ENCODE peak calls at places on chromosomes 6 and 20, in four cellular contexts. One of them, this sample, is unnamed.

GRCh38 chr6:88650029-88650619 is 313.3 kb downstream of the RNGTT start:
- DNase-seq in left lung: no peak
- DNase-seq in brain microvascular endothelial cell: peak
- DNase-seq in bronchial epithelial cell: no peak
- DNase-seq in this sample: no peak

GRCh38 chr6:106702451-106703110 is 73.2 kb downstream of the QRSL1 start:
- DNase-seq in brain microvascular endothelial cell: no peak
- DNase-seq in bronchial epithelial cell: no peak
- DNase-seq in left lung: no peak
- DNase-seq in this sample: no peak

GRCh38 chr6:77368660-77369313 is 94.5 kb downstream of the HTR1B start:
- DNase-seq in bronchial epithelial cell: peak
- DNase-seq in brain microvascular endothelial cell: no peak
- DNase-seq in left lung: no peak
- DNase-seq in this sample: no peak

GRCh38 chr6:41940759-41941279 is 789 bp downstream of the CCND3 start:
- DNase-seq in brain microvascular endothelial cell: no peak
- DNase-seq in left lung: peak
- DNase-seq in bronchial epithelial cell: no peak
- DNase-seq in this sample: no peak

GRCh38 chr20:9087531-9088217 is 18.8 kb downstream of the PLCB4 start:
- DNase-seq in bronchial epithelial cell: no peak
- DNase-seq in left lung: no peak
- DNase-seq in brain microvascular endothelial cell: no peak
- DNase-seq in this sample: no peak

GRCh38 chr20:32513031-32513866 is 71.9 kb downstream of the NOL4L start:
- DNase-seq in left lung: peak
- DNase-seq in brain microvascular endothelial cell: no peak
- DNase-seq in bronchial epithelial cell: no peak
- DNase-seq in this sample: no peak

GRCh38 chr6:82419088-82419720 is 55.6 kb downstream of the TPBG start:
- DNase-seq in left lung: no peak
- DNase-seq in bronchial epithelial cell: no peak
- DNase-seq in brain microvascular endothelial cell: no peak
- DNase-seq in this sample: no peak

GRCh38 chr6:48471326-48471725 is 360.3 kb upstream of the PTCHD4 start:
- DNase-seq in brain microvascular endothelial cell: no peak
- DNase-seq in bronchial epithelial cell: no peak
- DNase-seq in left lung: no peak
- DNase-seq in this sample: no peak

GRCh38 chr6:34819571-34820480 is 27.9 kb downstream of the BLTP3A start:
- DNase-seq in brain microvascular endothelial cell: no peak
- DNase-seq in left lung: no peak
- DNase-seq in bronchial epithelial cell: no peak
- DNase-seq in this sample: no peak

GRCh38 chr6:53294095-53294494 is 54.7 kb downstream of the ELOVL5 start:
- DNase-seq in brain microvascular endothelial cell: no peak
- DNase-seq in bronchial epithelial cell: no peak
- DNase-seq in left lung: no peak
- DNase-seq in this sample: peak

GRCh38 chr20:33209789-33210188 is 7.4 kb upstream of the BPIFA3 start:
- DNase-seq in brain microvascular endothelial cell: peak
- DNase-seq in bronchial epithelial cell: peak
- DNase-seq in left lung: peak
- DNase-seq in this sample: peak

GRCh38 chr20:62203378-62204030 is 16.6 kb downstream of the HRH3 start:
- DNase-seq in left lung: peak
- DNase-seq in bronchial epithelial cell: no peak
- DNase-seq in brain microvascular endothelial cell: no peak
- DNase-seq in this sample: no peak

GRCh38 chr6:132228894-132229293 is 172.4 kb downstream of the MOXD1 start:
- DNase-seq in left lung: no peak
- DNase-seq in brain microvascular endothelial cell: no peak
- DNase-seq in bronchial epithelial cell: no peak
- DNase-seq in this sample: no peak

GRCh38 chr20:19886666-19887288 is 128.7 kb downstream of the RIN2 start:
- DNase-seq in bronchial epithelial cell: peak
- DNase-seq in brain microvascular endothelial cell: no peak
- DNase-seq in left lung: no peak
- DNase-seq in this sample: no peak
- TF ChIP-seq CTCF in bronchial epithelial cell: peak
- TF ChIP-seq CTCF in brain microvascular endothelial cell: no peak
- TF ChIP-seq CTCF in left lung: no peak
- TF ChIP-seq CTCF in this sample: no peak

GRCh38 chr20:51411867-51412266 is 130.7 kb downstream of the NFATC2 start:
- DNase-seq in bronchial epithelial cell: no peak
- DNase-seq in left lung: no peak
- DNase-seq in brain microvascular endothelial cell: no peak
- DNase-seq in this sample: no peak
- TF ChIP-seq CTCF in bronchial epithelial cell: no peak
- TF ChIP-seq CTCF in left lung: no peak
- TF ChIP-seq CTCF in brain microvascular endothelial cell: no peak
- TF ChIP-seq CTCF in this sample: no peak

DNA sequence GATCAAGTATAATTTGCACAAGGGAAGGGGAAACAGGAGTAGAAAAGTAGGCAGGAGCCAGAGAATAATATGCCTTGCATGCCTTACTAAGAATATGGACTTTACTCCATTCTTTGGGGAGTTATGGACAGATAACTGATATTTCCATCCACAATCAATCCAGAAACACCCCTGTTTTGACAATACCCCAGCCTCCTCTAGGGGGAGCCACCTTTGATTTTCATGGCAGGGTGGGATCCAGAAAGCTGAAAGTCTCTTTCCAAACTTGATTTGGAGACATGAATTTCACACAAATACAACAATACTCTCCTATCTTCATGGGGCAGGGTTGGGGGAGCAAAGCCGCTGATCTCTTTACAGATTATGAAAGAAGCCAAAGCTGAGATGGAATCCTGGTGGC is 404.1 kb downstream of the FOXA2 start:
- DNase-seq in left lung: no peak
- DNase-seq in brain microvascular endothelial cell: no peak
- DNase-seq in bronchial epithelial cell: no peak
- DNase-seq in this sample: no peak
- TF ChIP-seq CTCF in left lung: no peak
- TF ChIP-seq CTCF in brain microvascular endothelial cell: no peak
- TF ChIP-seq CTCF in bronchial epithelial cell: peak
- TF ChIP-seq CTCF in this sample: peak

GRCh38 chr6:99132026-99132425 is 184.3 kb upstream of the FBXL4 start:
- DNase-seq in brain microvascular endothelial cell: no peak
- DNase-seq in bronchial epithelial cell: no peak
- DNase-seq in left lung: no peak
- DNase-seq in this sample: no peak

GRCh38 chr6:99129835-99130234 is 182.1 kb upstream of the FBXL4 start:
- DNase-seq in left lung: no peak
- DNase-seq in bronchial epithelial cell: no peak
- DNase-seq in brain microvascular endothelial cell: no peak
- DNase-seq in this sample: no peak

GRCh38 chr6:99130897-99131873 is 183.4 kb upstream of the FBXL4 start:
- DNase-seq in left lung: no peak
- DNase-seq in bronchial epithelial cell: no peak
- DNase-seq in brain microvascular endothelial cell: no peak
- DNase-seq in this sample: no peak
- TF ChIP-seq CTCF in left lung: no peak
- TF ChIP-seq CTCF in bronchial epithelial cell: no peak
- TF ChIP-seq CTCF in brain microvascular endothelial cell: peak
- TF ChIP-seq CTCF in this sample: no peak

GRCh38 chr6:122789078-122789861 is at the start of gene SMPDL3A:
- DNase-seq in left lung: peak
- DNase-seq in brain microvascular endothelial cell: peak
- DNase-seq in bronchial epithelial cell: peak
- DNase-seq in this sample: peak

GRCh38 chr6:122788663-122789062 is 395 bp upstream of the SMPDL3A start:
- DNase-seq in brain microvascular endothelial cell: no peak
- DNase-seq in left lung: no peak
- DNase-seq in bronchial epithelial cell: no peak
- DNase-seq in this sample: no peak

GRCh38 chr6:122790740-122791679 is 2.0 kb downstream of the SMPDL3A start:
- DNase-seq in left lung: no peak
- DNase-seq in bronchial epithelial cell: no peak
- DNase-seq in brain microvascular endothelial cell: no peak
- DNase-seq in this sample: no peak

GRCh38 chr6:122788208-122788607 is 850 bp upstream of the SMPDL3A start:
- DNase-seq in brain microvascular endothelial cell: no peak
- DNase-seq in bronchial epithelial cell: no peak
- DNase-seq in left lung: no peak
- DNase-seq in this sample: no peak

DNA sequence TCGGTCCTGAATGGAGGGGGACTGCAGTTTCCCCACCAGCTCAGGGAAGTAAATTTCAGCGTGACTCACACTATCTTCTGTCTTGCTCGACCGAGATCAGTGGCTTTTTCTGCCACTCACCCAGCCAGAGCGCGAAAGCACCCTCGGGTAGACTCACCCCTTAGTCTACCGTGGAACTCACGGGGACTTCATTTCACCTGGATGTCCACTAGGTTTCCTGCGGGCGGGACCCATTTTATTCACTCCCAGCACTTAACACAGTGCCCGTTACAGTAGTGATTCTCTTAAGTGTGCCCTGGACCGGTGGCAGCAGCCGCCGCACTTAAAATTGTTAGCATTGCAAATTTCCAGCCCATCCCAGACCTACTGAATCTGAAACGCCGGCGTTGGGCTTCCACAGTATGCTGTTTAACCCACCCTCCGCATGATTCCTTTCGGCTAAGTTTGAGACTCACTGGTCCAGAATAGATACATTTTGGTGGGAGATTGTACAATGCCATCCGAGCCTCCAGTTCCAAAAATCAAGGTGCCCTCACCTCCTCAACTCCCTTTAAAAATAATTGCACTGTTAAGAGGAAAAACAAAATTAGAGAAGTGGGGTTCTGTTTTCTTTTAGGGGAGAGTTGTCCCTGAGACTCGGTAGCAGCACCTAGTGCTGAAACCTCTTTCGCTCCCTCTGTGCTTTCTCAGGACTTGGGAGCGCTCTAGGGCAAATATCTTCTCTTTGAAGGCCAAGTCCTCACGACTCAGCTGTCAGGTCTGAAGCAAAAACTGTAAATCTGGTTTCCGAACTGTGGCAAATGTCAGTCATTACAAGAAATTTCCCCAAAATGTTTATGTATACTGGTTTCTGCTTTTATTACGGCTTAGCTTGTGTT is 1.0 kb downstream of the SMPDL3A start:
- DNase-seq in brain microvascular endothelial cell: peak
- DNase-seq in left lung: no peak
- DNase-seq in bronchial epithelial cell: peak
- DNase-seq in this sample: no peak
- TF ChIP-seq CTCF in brain microvascular endothelial cell: peak
- TF ChIP-seq CTCF in left lung: no peak
- TF ChIP-seq CTCF in bronchial epithelial cell: peak
- TF ChIP-seq CTCF in this sample: no peak

GRCh38 chr6:158595223-158595622 is 35.3 kb downstream of the TMEM181 start:
- DNase-seq in left lung: no peak
- DNase-seq in bronchial epithelial cell: no peak
- DNase-seq in brain microvascular endothelial cell: no peak
- DNase-seq in this sample: no peak
- TF ChIP-seq CTCF in left lung: no peak
- TF ChIP-seq CTCF in bronchial epithelial cell: no peak
- TF ChIP-seq CTCF in brain microvascular endothelial cell: peak
- TF ChIP-seq CTCF in this sample: no peak